ENCODE peak calls at places on chromosomes 3 and 15, in seven cellular contexts. P is prostate gland, W is psoas muscle, V is left lung, B is A549, G is stomach, L is GM12865. R is an unnamed sample.

GRCh38 chr3:151209652-151210051 is 6.6 kb upstream of the GPR171 start:
- DNase-seq in W (no peak), P (no peak), B (no peak), L (no peak), G (no peak), V (no peak), R (no peak)

GRCh38 chr3:148992027-148992634 is 791 bp downstream of the GYG1 start:
- DNase-seq in B (peak; percentile 26), P (peak; percentile 14), W (peak; percentile 66), L (peak; percentile 58), G (peak; percentile 50), V (no peak), R (no peak)

GRCh38 chr15:49116108-49116507 is 39.3 kb downstream of the COPS2 start:
- DNase-seq in V (no peak), G (no peak), B (no peak), W (no peak), P (no peak), L (no peak), R (no peak)

GRCh38 chr15:38648116-38648843 is 83.7 kb upstream of the RASGRP1 start:
- DNase-seq in G (no peak), L (no peak), B (no peak), V (no peak), P (peak; percentile 71), W (no peak), R (no peak)

GRCh38 chr3:138835177-138835757 is 539 bp upstream of the PIK3CB start:
- DNase-seq in B (no peak), G (no peak), P (no peak), V (no peak), L (peak; percentile 5), W (no peak), R (no peak)

GRCh38 chr15:58951388-58952060 is 18.0 kb upstream of the SLTM start:
- DNase-seq in L (no peak), B (no peak), V (no peak), P (peak; percentile 27), W (no peak), G (no peak), R (peak; percentile 66)

GRCh38 chr3:16174389-16174788 is at the start of gene GALNT15:
- DNase-seq in W (peak; percentile 95), L (no peak), P (peak; percentile 52), B (no peak), G (peak; percentile 69), V (peak; percentile 79), R (peak; percentile 99)

GRCh38 chr15:58875343-58875742 is 58.1 kb downstream of the SLTM start:
- DNase-seq in P (no peak), W (no peak), B (no peak), V (no peak), G (no peak), L (no peak), R (no peak)

GRCh38 chr3:192409838-192410683 is 317.3 kb downstream of the FGF12 start:
- DNase-seq in P (no peak), L (no peak), G (no peak), V (peak; percentile 74), B (peak; percentile 54), W (no peak), R (no peak)

GRCh38 chr3:134327594-134327975 is 46.7 kb downstream of the AMOTL2 start:
- DNase-seq in L (no peak), V (no peak), W (no peak), P (no peak), B (peak; percentile 67), G (no peak), R (peak; percentile 77)

GRCh38 chr3:128235207-128235933 is 82.1 kb downstream of the EEFSEC start:
- DNase-seq in P (no peak), G (no peak), V (no peak), B (no peak), L (no peak), W (no peak), R (no peak)

GRCh38 chr3:73513260-73513659 is 111.5 kb downstream of the PDZRN3 start:
- DNase-seq in G (peak; percentile 64), B (no peak), W (no peak), L (no peak), V (no peak), P (no peak), R (no peak)

GRCh38 chr3:73216310-73216709 is 154.9 kb downstream of the EBLN2 start:
- DNase-seq in W (no peak), V (no peak), G (no peak), P (no peak), L (no peak), B (no peak), R (no peak)

GRCh38 chr3:51375136-51375535 is 10.0 kb upstream of the MANF start:
- DNase-seq in L (no peak), V (no peak), P (no peak), B (no peak), G (no peak), W (no peak), R (no peak)

GRCh38 chr3:24704496-24704895 is 209.8 kb upstream of the THRB start:
- DNase-seq in B (no peak), W (no peak), P (peak; percentile 26), V (no peak), G (no peak), L (no peak), R (no peak)

GRCh38 chr3:104564045-104564643 is 802.6 kb upstream of the ALCAM start:
- DNase-seq in G (peak; percentile 75), P (peak; percentile 47), V (no peak), W (no peak), B (peak; percentile 2), L (peak; percentile 17), R (no peak)

GRCh38 chr3:11668243-11669232 is 24.8 kb upstream of the VGLL4 start:
- DNase-seq in B (no peak), W (no peak), V (no peak), P (no peak), L (no peak), G (no peak), R (no peak)

GRCh38 chr15:56933420-56934210 is 15.2 kb downstream of the TCF12 start:
- DNase-seq in G (no peak), W (no peak), B (no peak), P (no peak), L (no peak), V (no peak), R (no peak)

GRCh38 chr3:140292154-140292553 is 357.2 kb downstream of the CLSTN2 start:
- DNase-seq in G (no peak), L (no peak), W (no peak), B (no peak), P (no peak), V (no peak), R (peak; percentile 46)

GRCh38 chr3:62955126-62955525 is 79.9 kb upstream of the CADPS start:
- DNase-seq in L (no peak), P (no peak), B (no peak), W (no peak), V (no peak), G (no peak), R (no peak)

GRCh38 chr3:140443073-140443472 is 234.8 kb upstream of the TRIM42 start:
- DNase-seq in L (no peak), W (no peak), P (no peak), V (no peak), B (no peak), G (no peak), R (no peak)

GRCh38 chr3:73924063-73924462 is 299.3 kb upstream of the PDZRN3 start:
- DNase-seq in V (no peak), P (no peak), L (no peak), W (no peak), G (no peak), B (no peak), R (no peak)

GRCh38 chr3:44323341-44323955 is 15.1 kb upstream of the TCAIM start:
- DNase-seq in G (peak; percentile 81), V (no peak), P (peak; percentile 71), B (peak; percentile 2), W (peak; percentile 42), L (peak; percentile 59), R (peak; percentile 25)

GRCh38 chr3:46359748-46360509 is 6.0 kb downstream of the CCR2 start:
- DNase-seq in P (no peak), G (no peak), L (peak; percentile 79), V (no peak), B (no peak), W (no peak), R (no peak)

GRCh38 chr3:196189608-196190347 is 21.4 kb downstream of the ZDHHC19 start:
- DNase-seq in P (no peak), B (no peak), W (no peak), G (no peak), L (no peak), V (peak; percentile 70), R (no peak)

GRCh38 chr3:43784640-43785011 is 93.9 kb downstream of the ABHD5 start:
- DNase-seq in W (no peak), G (no peak), L (no peak), V (no peak), B (no peak), P (no peak), R (no peak)

GRCh38 chr3:124800511-124801374 is 70.5 kb downstream of the UMPS start:
- DNase-seq in B (no peak), W (peak; percentile 25), P (no peak), V (no peak), G (no peak), L (no peak), R (no peak)

GRCh38 chr3:25940935-25941334 is 151.0 kb downstream of the OXSM start:
- DNase-seq in V (no peak), W (no peak), P (no peak), G (no peak), L (no peak), B (no peak), R (no peak)

GRCh38 chr15:85168642-85169173 is 187.1 kb downstream of the PDE8A start:
- DNase-seq in P (peak; percentile 60), L (peak; percentile 40), W (no peak), B (peak; percentile 73), V (peak; percentile 77), G (peak; percentile 82), R (no peak)

GRCh38 chr3:29286841-29287240 is 6.0 kb downstream of the RBMS3 start:
- DNase-seq in P (no peak), L (no peak), B (no peak), W (no peak), V (no peak), G (no peak), R (peak; percentile 76)
- H3K4me3 ChIP-seq in P (no peak overlapping the region), L (no peak overlapping the region), B (no peak overlapping the region), W (peak overlapping the region; percentile 76), V (peak overlapping the region; percentile 16), G (peak overlapping the region; percentile 34), R (peak overlapping the region; percentile 36)

GRCh38 chr3:64049832-64050231 is 26.5 kb upstream of the PSMD6 start:
- DNase-seq in G (no peak), P (no peak), L (no peak), V (no peak), W (no peak), B (no peak), R (no peak)
- H3K4me3 ChIP-seq in G (no peak overlapping the region), P (no peak overlapping the region), L (no peak overlapping the region), V (no peak overlapping the region), W (no peak overlapping the region), B (no peak overlapping the region), R (no peak overlapping the region)

GRCh38 chr3:23647706-23648258 is 158.0 kb upstream of the UBE2E1 start:
- DNase-seq in L (no peak), G (no peak), B (no peak), P (no peak), V (no peak), W (no peak), R (no peak)
- H3K4me3 ChIP-seq in L (no peak overlapping the region), G (no peak overlapping the region), B (no peak overlapping the region), P (no peak overlapping the region), V (no peak overlapping the region), W (no peak overlapping the region), R (no peak overlapping the region)

DNA sequence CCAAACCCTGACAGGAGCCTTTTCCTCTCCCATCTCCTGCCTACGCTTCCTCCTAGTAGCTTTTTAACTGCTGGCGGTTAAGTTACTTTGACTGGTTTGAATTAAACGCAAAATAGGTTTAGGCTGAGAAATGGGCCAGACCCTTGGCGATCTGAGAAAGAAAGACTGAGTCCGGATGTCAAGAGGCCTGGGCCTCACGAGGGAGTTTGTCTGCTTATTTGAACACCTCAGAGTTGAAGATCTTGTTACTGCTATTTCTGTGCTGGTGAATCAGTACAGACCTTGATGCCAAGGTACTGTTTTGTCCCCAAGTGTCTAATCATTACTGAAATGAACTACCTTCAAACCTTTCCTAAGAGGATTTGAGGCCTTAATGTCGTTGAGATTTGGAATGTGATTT is 769 bp upstream of the FMN1 start:
- DNase-seq in G (no peak), V (no peak), W (no peak), P (no peak), L (no peak), B (no peak), R (no peak)
- H3K4me3 ChIP-seq in G (peak overlapping the region; percentile 52), V (peak overlapping the region; percentile 52), W (peak overlapping the region; percentile 56), P (peak overlapping the region; percentile 27), L (peak overlapping the region; percentile 25), B (peak overlapping the region; percentile 44), R (peak overlapping the region; percentile 57)